ENCODE peak calls at places on chromosomes 3 and 15, in eight cellular contexts. X is esophagus muscularis mucosa, D is right lobe of liver, M is Peyer's patch, Y is HepG2, B is sigmoid colon, C is IMR-90, A is stomach. R is an unnamed sample.
A peak's percentile ranks its signal among the peaks of the same experiment; 100 is the strongest.

GRCh38 chr3:195241592-195242355 is 29.2 kb downstream of the XXYLT1 start:
- DNase-seq in X (peak; percentile 79), Y (no peak), B (no peak), M (no peak), C (peak; percentile 19), D (no peak), A (no peak), R (no peak)

GRCh38 chr3:101802179-101802578 is 23.2 kb downstream of the NXPE3 start:
- DNase-seq in X (no peak), A (no peak), D (no peak), M (no peak), C (no peak), B (no peak), Y (peak; percentile 20), R (no peak)

GRCh38 chr3:10551821-10552630 is 46.6 kb upstream of the ATP2B2 start:
- DNase-seq in A (no peak), Y (no peak), X (peak; percentile 91), C (peak; percentile 19), D (peak; percentile 29), M (no peak), B (peak; percentile 63), R (peak; percentile 44)

GRCh38 chr3:45029661-45030060 is 3.6 kb downstream of the CLEC3B start:
- DNase-seq in X (no peak), C (peak; percentile 66), B (no peak), M (no peak), Y (no peak), A (no peak), D (no peak), R (no peak)

GRCh38 chr3:23611737-23612295 is 193.9 kb upstream of the UBE2E1 start:
- DNase-seq in D (no peak), C (peak; percentile 80), A (peak; percentile 53), M (no peak), X (no peak), Y (no peak), B (peak; percentile 90), R (no peak)

GRCh38 chr15:43268111-43269105 is 1.7 kb upstream of the TGM5 start:
- DNase-seq in M (no peak), D (no peak), C (no peak), B (no peak), X (no peak), A (no peak), Y (peak; percentile 11), R (peak; percentile 60)

GRCh38 chr3:106466881-106467280 is 598.1 kb upstream of the CBLB start:
- DNase-seq in A (no peak), X (no peak), B (no peak), Y (no peak), D (no peak), M (no peak), C (no peak), R (no peak)

GRCh38 chr3:146530609-146531008 is 13.8 kb downstream of the PLSCR1 start:
- DNase-seq in D (no peak), B (no peak), X (no peak), Y (no peak), A (no peak), M (no peak), C (no peak), R (no peak)

GRCh38 chr15:94576889-94577533 is 345.6 kb downstream of the MCTP2 start:
- DNase-seq in A (peak; percentile 31), B (no peak), X (no peak), M (no peak), Y (peak; percentile 20), D (no peak), C (no peak), R (peak; percentile 35)

GRCh38 chr15:63601026-63601726 is 4.0 kb downstream of the FBXL22 start:
- DNase-seq in M (peak; percentile 66), C (peak; percentile 44), X (peak; percentile 79), A (no peak), B (peak; percentile 71), D (peak; percentile 49), Y (no peak), R (peak; percentile 65)

GRCh38 chr3:120410541-120410940 is 40.3 kb downstream of the FSTL1 start:
- DNase-seq in X (no peak), D (no peak), B (no peak), Y (no peak), C (no peak), A (no peak), M (no peak), R (no peak)

GRCh38 chr15:39248204-39248603 is 332.7 kb upstream of the THBS1 start:
- DNase-seq in C (peak; percentile 88), Y (peak; percentile 47), A (no peak), X (no peak), M (no peak), B (no peak), D (peak; percentile 41), R (no peak)

GRCh38 chr15:34107315-34107714 is 5.4 kb downstream of the PGBD4 start:
- DNase-seq in C (no peak), M (no peak), X (no peak), B (no peak), D (no peak), A (no peak), Y (no peak), R (no peak)

GRCh38 chr15:47750740-47751262 is 33.5 kb downstream of the SEMA6D start:
- DNase-seq in Y (no peak), C (no peak), X (no peak), M (no peak), B (no peak), A (no peak), D (no peak), R (no peak)

GRCh38 chr15:93051236-93052089 is 37.5 kb downstream of the RGMA start:
- DNase-seq in A (no peak), M (no peak), D (no peak), C (no peak), B (no peak), Y (no peak), X (no peak), R (no peak)

GRCh38 chr3:49802719-49803463 is at the start of gene INKA1:
- DNase-seq in M (peak; percentile 92), Y (peak; percentile 75), A (peak; percentile 91), B (peak; percentile 95), D (peak; percentile 93), C (peak; percentile 72), X (peak; percentile 97), R (peak; percentile 94)

GRCh38 chr3:49804141-49805041 is 1.3 kb downstream of the INKA1 start:
- DNase-seq in C (no peak), B (no peak), A (no peak), M (no peak), D (no peak), Y (no peak), X (no peak), R (no peak)

GRCh38 chr3:49801160-49801559 is 1.5 kb upstream of the CDHR4 start:
- DNase-seq in D (no peak), B (no peak), Y (no peak), X (no peak), M (no peak), A (no peak), C (no peak), R (no peak)

GRCh38 chr3:49805367-49805782 is 2.3 kb downstream of the INKA1 start:
- DNase-seq in D (no peak), M (no peak), A (peak; percentile 83), B (peak; percentile 94), Y (no peak), C (peak; percentile 56), X (no peak), R (no peak)

GRCh38 chr3:49803464-49804140 is 541 bp downstream of the INKA1 start:
- DNase-seq in X (no peak), D (no peak), A (no peak), B (peak; percentile 73), C (peak; percentile 39), M (peak; percentile 59), Y (no peak), R (peak; percentile 82)
- TF ChIP-seq POLR2A in X (no peak), D (no peak), A (no peak), B (no peak), C (no peak), M (no peak), Y (no peak), R (no peak)

GRCh38 chr15:71448688-71449114 is 333.4 kb downstream of the THSD4 start:
- DNase-seq in Y (peak; percentile 51), C (peak; percentile 71), A (peak; percentile 60), D (no peak), B (no peak), X (no peak), M (no peak), R (peak; percentile 25)

GRCh38 chr15:71444866-71445590 is 329.8 kb downstream of the THSD4 start:
- DNase-seq in M (no peak), C (peak; percentile 82), X (no peak), B (no peak), Y (peak; percentile 86), A (no peak), D (no peak), R (no peak)

GRCh38 chr15:71449956-71450355 is 334.7 kb downstream of the THSD4 start:
- DNase-seq in B (no peak), C (no peak), X (no peak), D (no peak), A (no peak), Y (no peak), M (no peak), R (no peak)

GRCh38 chr15:71449363-71449762 is 334.1 kb downstream of the THSD4 start:
- DNase-seq in A (no peak), C (no peak), D (no peak), B (no peak), X (no peak), M (no peak), Y (no peak), R (no peak)

DNA sequence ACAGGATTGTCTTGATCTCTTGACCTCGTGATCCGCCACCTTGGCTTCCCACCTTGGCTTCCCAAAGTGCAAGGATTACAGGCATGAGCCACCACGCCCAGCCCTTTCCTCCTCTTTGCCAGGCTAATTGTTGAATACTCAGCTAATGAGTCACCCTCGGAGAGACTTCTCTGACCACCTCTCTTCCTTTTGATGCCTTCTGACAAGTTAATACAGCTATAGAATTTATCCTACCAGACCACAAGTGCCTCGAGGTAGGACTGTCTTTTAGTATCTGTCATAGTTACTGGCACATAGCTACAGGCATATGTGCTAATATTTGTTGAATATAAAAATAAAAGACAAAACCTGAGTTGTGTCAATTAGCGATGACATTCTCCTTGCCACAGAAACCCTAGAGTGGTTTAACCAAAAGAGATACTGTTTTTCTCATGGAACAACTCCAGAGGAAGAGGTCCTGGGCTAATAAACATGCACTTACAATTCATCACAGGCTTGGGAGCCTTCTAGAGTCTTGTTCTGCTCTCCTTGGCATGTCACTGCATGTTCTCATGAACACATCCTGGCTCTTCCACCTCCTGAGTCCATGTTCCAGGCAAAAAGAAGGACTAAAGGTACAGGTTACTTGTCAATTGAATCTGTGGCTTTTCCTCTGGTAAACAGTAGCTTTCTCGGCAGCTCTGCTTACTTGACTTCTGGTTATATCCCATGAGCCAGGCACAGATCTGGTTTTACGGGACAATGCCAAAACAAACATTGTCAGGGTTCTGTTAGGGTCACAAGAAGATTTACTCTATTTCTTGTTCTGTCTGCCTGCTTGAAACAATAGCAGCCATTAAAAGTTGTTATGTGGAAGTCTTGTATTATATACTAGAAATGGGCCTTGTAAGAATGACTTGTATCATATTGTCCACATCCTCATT is 332.3 kb downstream of the THSD4 start:
- DNase-seq in M (no peak), D (no peak), Y (no peak), A (peak; percentile 34), B (no peak), C (peak; percentile 36), X (no peak), R (no peak)
- TF ChIP-seq POLR2A in M (no peak), D (no peak), Y (no peak), A (no peak), B (no peak), C (no peak), X (no peak), R (no peak)

GRCh38 chr3:127962937-127963336 is 47.9 kb downstream of the KBTBD12 start:
- DNase-seq in M (no peak), B (no peak), A (no peak), Y (no peak), D (no peak), C (no peak), X (no peak), R (no peak)
- TF ChIP-seq POLR2A in M (no peak), B (no peak), A (no peak), Y (no peak), D (no peak), C (no peak), X (no peak), R (no peak)

GRCh38 chr3:111859061-111859973 is at the start of gene PHLDB2:
- DNase-seq in X (no peak), M (peak; percentile 61), A (peak; percentile 45), D (peak; percentile 79), Y (peak; percentile 68), C (peak; percentile 67), B (peak; percentile 91), R (peak; percentile 3)
- TF ChIP-seq POLR2A in X (peak; percentile 11), M (no peak), A (no peak), D (peak; percentile 6), Y (no peak), C (peak; percentile 26), B (peak; percentile 6), R (no peak)

R was measured in erythroblast.